ENCODE peak calls at places on chromosomes 4 and X, in eight cellular contexts. Z is A549; X is mammary epithelial cell; T is retinal pigment epithelial cell; O is stimulated activated CD4-positive, alpha-beta T cell treated with anti-CD3 and anti-CD28 coated beads, Interleukin-4, amount 100 ng/mL, for 48 hours; A is foreskin fibroblast; C is posterior cingulate gyrus; Y is mucosa of descending colon. K is an unnamed sample.

GRCh38 chr4:42720514-42720913 is 63.6 kb upstream of the ATP8A1 start:
- DNase-seq in Z (no peak), C (no peak), X (no peak), T (no peak), Y (no peak), A (no peak), O (no peak), K (no peak)

GRCh38 chr4:105765690-105766407 is 57.3 kb downstream of the GSTCD start:
- DNase-seq in Z (peak), Y (no peak), A (peak), T (peak), O (no peak), C (no peak), X (peak), K (no peak)

GRCh38 chrX:100804780-100805179 is 15.4 kb upstream of the CSTF2 start:
- DNase-seq in Z (no peak), T (no peak), A (no peak), O (no peak), Y (no peak), X (no peak), C (no peak), K (no peak)

GRCh38 chr4:173490817-173491518 is 39.1 kb downstream of the HAND2 start:
- DNase-seq in C (no peak), X (peak), A (peak), T (peak), O (no peak), Z (peak), Y (no peak), K (no peak)

GRCh38 chr4:14841801-14842748 is 160.2 kb upstream of the CPEB2 start:
- DNase-seq in T (no peak), O (no peak), X (peak), Y (peak), A (no peak), Z (peak), C (no peak), K (no peak)

GRCh38 chr4:182207806-182208483 is 35.3 kb upstream of the TENM3 start:
- DNase-seq in Y (no peak), Z (peak), O (no peak), A (peak), X (peak), C (no peak), T (peak), K (no peak)

GRCh38 chr4:1550122-1551070 is 133.7 kb downstream of the FAM53A start:
- DNase-seq in C (peak), O (no peak), Y (no peak), A (no peak), X (no peak), T (no peak), Z (no peak), K (no peak)

GRCh38 chrX:43436497-43436896 is 219.6 kb upstream of the MAOA start:
- DNase-seq in Z (no peak), X (no peak), C (no peak), O (no peak), A (no peak), T (no peak), Y (no peak), K (no peak)

GRCh38 chr4:56128231-56128630 is 179.5 kb downstream of the CEP135 start:
- DNase-seq in Z (no peak), T (peak), O (no peak), X (peak), Y (no peak), C (no peak), A (peak), K (no peak)

K was measured in progenitor cell of endocrine pancreas.